ENCODE peak calls at places on chromosomes 6 and 20, in six cellular contexts. Q is GM12892, O is HepG2, H is H1, C is GM12878, G is K562. W is an unnamed sample.

GRCh38 chr6:42783177-42783875 is 1.5 kb downstream of the BICRAL start:
- DNase-seq in Q (peak; percentile 52), H (no peak), O (peak; percentile 56), G (peak; percentile 78), C (no peak), W (peak; percentile 43)

GRCh38 chr20:49786671-49787370 is 25.8 kb upstream of the SLC9A8 start:
- DNase-seq in Q (no peak), C (no peak), G (no peak), O (no peak), H (no peak), W (no peak)

GRCh38 chr6:156336096-156336495 is 441.1 kb upstream of the ARID1B start:
- DNase-seq in O (peak; percentile 51), C (no peak), H (no peak), Q (no peak), G (no peak), W (no peak)

GRCh38 chr20:1945134-1945618 is 48.7 kb downstream of the PDYN start:
- DNase-seq in H (no peak), G (no peak), C (no peak), Q (no peak), O (no peak), W (no peak)

GRCh38 chr20:53738945-53739798 is 145.5 kb upstream of the ZNF217 start:
- DNase-seq in C (no peak), G (peak; percentile 49), O (no peak), Q (no peak), H (no peak), W (no peak)

GRCh38 chr6:140897349-140897748 is 1235.4 kb upstream of the GJE1 start:
- DNase-seq in G (peak; percentile 24), Q (no peak), H (no peak), C (no peak), O (peak; percentile 45), W (no peak)

GRCh38 chr6:53294095-53294494 is 54.7 kb downstream of the ELOVL5 start:
- DNase-seq in Q (no peak), H (no peak), C (no peak), O (peak; percentile 31), G (no peak), W (no peak)

GRCh38 chr6:90483116-90483839 is 103.6 kb downstream of the MAP3K7 start:
- DNase-seq in Q (no peak), C (no peak), G (no peak), H (no peak), O (no peak), W (no peak)

DNA sequence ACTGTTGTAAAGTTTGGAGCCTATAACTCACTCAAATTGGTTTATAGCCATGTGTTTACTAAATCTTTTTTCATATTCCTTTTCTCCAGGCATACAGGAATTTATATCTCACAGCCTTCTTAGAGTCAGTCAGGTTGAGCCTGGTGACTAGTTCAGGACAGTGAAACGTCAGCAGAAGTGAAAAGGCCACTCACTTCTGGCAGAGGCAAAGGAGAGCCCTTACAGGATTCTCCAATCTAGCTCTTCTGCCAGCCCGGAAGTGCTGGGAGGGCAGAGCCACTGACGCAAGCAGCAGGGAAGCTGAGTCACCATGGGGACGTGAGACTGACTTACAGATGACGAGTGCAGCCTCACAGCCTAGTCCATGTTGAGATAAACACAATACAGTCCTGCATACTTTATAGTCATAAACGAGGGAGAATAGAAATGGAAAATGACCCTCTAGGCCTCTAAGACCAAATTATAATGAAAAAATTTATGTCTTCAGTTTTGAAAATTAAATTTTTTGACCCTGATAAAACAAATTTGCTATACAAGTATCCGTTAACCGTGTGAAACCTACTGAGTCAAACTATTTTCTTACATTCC is 1.3 kb downstream of the PXT1 start:
- DNase-seq in G (peak; percentile 96), Q (peak; percentile 67), O (peak; percentile 94), H (peak; percentile 61), C (peak; percentile 83), W (peak; percentile 55)
- TF ChIP-seq POLR2A in G (peak; percentile 86), Q (peak; percentile 52), O (peak; percentile 82), H (no peak), C (peak; percentile 53), W (peak; percentile 34)

DNA sequence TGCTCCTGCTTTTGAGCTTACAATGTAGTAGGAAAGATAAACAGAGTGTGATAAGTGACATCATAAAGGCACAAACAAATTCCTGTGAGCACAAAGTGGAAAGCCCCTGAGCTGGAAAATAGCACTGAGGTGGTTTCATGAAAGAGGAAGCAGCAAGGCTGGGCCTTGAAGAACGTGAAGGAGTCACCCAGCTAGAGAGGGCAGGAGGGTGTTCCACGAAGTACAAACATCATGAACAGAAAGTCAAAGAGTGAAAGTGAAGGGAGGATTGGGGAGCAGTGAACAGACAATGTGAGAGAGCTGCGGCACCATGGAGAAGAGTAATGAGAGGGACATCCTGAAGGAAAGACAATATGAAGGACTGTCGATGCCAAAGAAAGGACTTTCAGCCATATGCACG is 543.6 kb downstream of the CD83 start:
- DNase-seq in Q (no peak), G (no peak), O (no peak), C (peak; percentile 47), H (no peak), W (no peak)
- TF ChIP-seq TAF1 in Q (no peak), G (no peak), O (no peak), C (no peak), H (no peak), W (no peak)

GRCh38 chr20:56829788-56830385 is 200.8 kb downstream of the TFAP2C start:
- DNase-seq in C (no peak), O (peak; percentile 32), Q (no peak), H (no peak), G (no peak), W (no peak)

GRCh38 chr20:56826306-56826970 is 197.3 kb downstream of the TFAP2C start:
- DNase-seq in G (no peak), H (no peak), C (no peak), O (no peak), Q (no peak), W (no peak)

GRCh38 chr20:56828402-56828801 is 199.3 kb downstream of the TFAP2C start:
- DNase-seq in H (no peak), G (peak; percentile 67), C (no peak), O (no peak), Q (no peak), W (no peak)

GRCh38 chr20:56826971-56827645 is 198.0 kb downstream of the TFAP2C start:
- DNase-seq in C (no peak), O (no peak), G (no peak), H (no peak), Q (no peak), W (no peak)

DNA sequence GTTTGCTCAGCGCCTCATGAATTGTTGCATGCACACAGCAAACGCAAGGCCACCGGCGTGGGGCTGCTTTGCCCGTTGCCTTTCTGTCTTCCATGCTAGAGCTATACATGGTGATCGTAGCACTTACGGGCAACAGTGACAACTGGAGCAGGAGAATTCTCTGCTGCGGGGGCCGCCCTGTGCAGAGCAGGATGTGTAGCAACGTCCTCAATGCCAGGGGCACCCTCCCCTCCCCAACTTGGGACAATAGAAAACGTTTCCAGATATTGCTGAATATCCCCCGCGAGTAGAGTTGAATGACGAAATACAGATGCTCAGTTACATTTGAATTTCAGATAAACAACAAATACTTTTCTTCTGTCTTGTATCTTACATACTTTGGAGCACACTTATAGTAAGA is 198.7 kb downstream of the TFAP2C start:
- DNase-seq in C (no peak), H (no peak), G (no peak), Q (no peak), O (no peak), W (no peak)
- TF ChIP-seq POLR2A in C (no peak), H (no peak), G (no peak), Q (no peak), O (no peak), W (no peak)

GRCh38 chr6:21958428-21958827 is 338.4 kb downstream of the PRL start:
- DNase-seq in G (no peak), H (no peak), C (no peak), O (no peak), Q (no peak), W (no peak)

GRCh38 chr6:21955196-21955595 is 341.6 kb downstream of the PRL start:
- DNase-seq in C (no peak), H (no peak), Q (no peak), G (no peak), O (no peak), W (no peak)

GRCh38 chr6:21952367-21952766 is 344.5 kb downstream of the PRL start:
- DNase-seq in C (no peak), G (no peak), O (no peak), H (no peak), Q (no peak), W (no peak)

GRCh38 chr6:21949211-21949801 is 347.5 kb downstream of the PRL start:
- DNase-seq in C (no peak), O (peak; percentile 12), H (no peak), G (no peak), Q (no peak), W (no peak)

DNA sequence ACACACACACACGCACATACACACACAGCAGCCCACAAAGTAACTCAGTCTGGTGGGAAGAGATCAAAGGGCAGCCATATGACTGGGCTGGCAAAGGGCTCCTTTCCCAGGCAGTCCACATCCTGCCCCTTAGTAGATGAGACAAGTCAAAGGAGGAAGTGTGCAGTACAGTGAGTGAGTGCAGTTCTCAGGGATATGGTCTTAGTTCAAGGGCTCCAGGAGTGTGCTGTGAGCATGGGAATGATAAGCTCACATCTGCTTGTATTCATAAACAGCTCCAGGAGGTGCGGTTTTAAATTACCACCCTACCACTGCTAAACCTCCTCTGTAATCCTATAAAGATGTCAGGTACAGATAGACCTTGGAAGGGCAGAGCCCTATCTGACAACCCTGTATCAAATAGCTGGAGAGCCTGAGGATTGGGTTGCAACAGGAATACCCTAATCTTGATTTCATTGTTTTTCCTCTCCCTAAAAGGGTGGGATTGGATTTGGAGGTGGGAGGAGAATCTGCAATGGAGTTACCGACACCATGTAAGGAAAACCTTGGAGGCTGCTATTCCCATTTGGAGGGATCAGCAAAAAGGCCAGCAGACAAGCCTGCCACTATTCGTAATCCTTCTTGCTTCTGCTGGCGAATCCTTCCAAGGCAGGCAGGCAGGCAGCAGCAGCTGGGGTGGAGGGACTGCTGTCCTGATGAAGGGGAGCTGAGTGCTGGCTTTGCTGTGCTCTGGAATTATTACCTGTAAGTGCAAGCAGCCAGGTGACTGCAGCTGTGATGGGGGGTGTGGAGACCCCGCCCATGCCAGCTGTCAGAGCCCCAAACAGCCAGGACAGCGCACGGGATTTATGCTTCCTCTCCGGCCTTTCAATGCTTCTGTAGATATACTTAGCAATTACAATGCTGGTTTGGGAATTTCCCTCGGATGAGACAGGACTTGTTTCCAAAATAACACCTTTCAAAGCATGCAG is 342.7 kb downstream of the PRL start:
- DNase-seq in Q (no peak), G (peak; percentile 40), C (no peak), H (no peak), O (peak; percentile 15), W (no peak)
- TF ChIP-seq TAF1 in Q (no peak), G (no peak), C (no peak), H (no peak), O (no peak), W (no peak)

DNA sequence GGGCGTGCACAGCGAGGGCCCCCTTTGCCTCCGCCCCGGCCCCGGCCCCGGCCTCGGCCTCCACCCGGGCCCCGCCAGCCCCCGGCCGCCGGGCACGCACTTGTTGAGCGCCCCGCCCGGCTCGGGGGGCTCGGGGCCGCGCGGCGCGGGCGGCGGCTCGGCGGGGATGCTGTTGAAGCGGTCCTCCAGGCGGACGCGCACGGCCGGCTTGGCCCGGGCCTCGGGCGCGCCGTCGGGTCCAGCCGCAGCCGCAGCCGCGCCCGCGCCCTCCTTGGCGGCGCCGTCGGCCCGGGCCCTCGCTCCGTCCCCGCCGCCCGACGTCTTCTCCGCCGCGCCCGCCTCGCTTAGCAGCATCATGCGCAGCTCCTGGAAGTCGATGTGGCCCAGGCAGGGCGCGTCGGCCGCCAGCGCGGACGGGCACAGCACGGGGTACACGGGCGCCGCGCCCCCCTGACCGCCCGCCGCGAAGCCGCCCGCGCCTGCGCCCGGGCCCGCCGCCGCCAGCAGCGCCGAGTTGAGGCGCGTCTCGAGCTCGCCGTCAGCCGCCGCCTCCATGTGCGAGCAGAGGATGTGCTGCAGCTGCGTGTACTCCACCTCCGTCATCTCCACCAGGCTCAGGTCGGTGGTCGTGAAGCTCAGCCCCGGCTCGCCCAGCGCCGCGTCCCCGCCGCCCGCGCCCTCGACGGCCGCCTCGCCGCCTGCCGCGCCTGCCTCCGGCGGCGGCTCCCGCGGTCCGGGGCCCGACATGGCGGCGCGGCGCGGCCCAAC is 514 bp downstream of the TCFL5 start:
- DNase-seq in H (no peak), O (no peak), Q (no peak), C (no peak), G (peak; percentile 27), W (no peak)
- TF ChIP-seq POLR2A in H (no peak), O (no peak), Q (no peak), C (peak; percentile 64), G (no peak), W (no peak)

W was measured in GM12891.